ENCODE peak calls at places on chromosomes 5 and 9, in four cellular contexts. One of them, this sample, is unnamed.
A peak's percentile ranks its signal among the peaks of the same experiment; 100 is the strongest.

GRCh38 chr9:137055385-137056364 is 1.8 kb upstream of the ENTPD2 start:
- DNase-seq in endothelial cell: no peak
- DNase-seq in tibial artery: no peak
- DNase-seq in mucosa of descending colon: peak; percentile 95
- DNase-seq in this sample: no peak

GRCh38 chr5:79181419-79182022 is 54.4 kb upstream of the JMY start:
- DNase-seq in endothelial cell: no peak
- DNase-seq in tibial artery: no peak
- DNase-seq in mucosa of descending colon: no peak
- DNase-seq in this sample: no peak

GRCh38 chr9:82597225-82598158 is 465.4 kb downstream of the RASEF start:
- DNase-seq in endothelial cell: no peak
- DNase-seq in tibial artery: no peak
- DNase-seq in mucosa of descending colon: no peak
- DNase-seq in this sample: no peak

GRCh38 chr9:129671519-129671918 is 6.1 kb downstream of the PRRX2 start:
- DNase-seq in endothelial cell: no peak
- DNase-seq in tibial artery: no peak
- DNase-seq in mucosa of descending colon: no peak
- DNase-seq in this sample: no peak

GRCh38 chr5:23316060-23316591 is 191.3 kb upstream of the PRDM9 start:
- DNase-seq in endothelial cell: no peak
- DNase-seq in tibial artery: no peak
- DNase-seq in mucosa of descending colon: no peak
- DNase-seq in this sample: no peak

GRCh38 chr9:4077499-4078102 is 222.3 kb downstream of the GLIS3 start:
- DNase-seq in endothelial cell: peak; percentile 80
- DNase-seq in tibial artery: peak; percentile 92
- DNase-seq in mucosa of descending colon: peak; percentile 80
- DNase-seq in this sample: peak; percentile 83

GRCh38 chr5:14773588-14773987 is 98.0 kb downstream of the ANKH start:
- DNase-seq in endothelial cell: no peak
- DNase-seq in tibial artery: no peak
- DNase-seq in mucosa of descending colon: no peak
- DNase-seq in this sample: no peak

GRCh38 chr5:73958037-73958436 is 332.0 kb downstream of the ARHGEF28 start:
- DNase-seq in endothelial cell: no peak
- DNase-seq in tibial artery: no peak
- DNase-seq in mucosa of descending colon: no peak
- DNase-seq in this sample: no peak

GRCh38 chr9:18806277-18806676 is 226.7 kb downstream of the SAXO1 start:
- DNase-seq in endothelial cell: no peak
- DNase-seq in tibial artery: no peak
- DNase-seq in mucosa of descending colon: no peak
- DNase-seq in this sample: no peak

GRCh38 chr9:111050819-111051218 is 12.5 kb upstream of the LPAR1 start:
- DNase-seq in endothelial cell: no peak
- DNase-seq in tibial artery: no peak
- DNase-seq in mucosa of descending colon: no peak
- DNase-seq in this sample: no peak

GRCh38 chr9:2621678-2622360 is at the start of gene VLDLR:
- DNase-seq in endothelial cell: peak; percentile 43
- DNase-seq in tibial artery: peak; percentile 74
- DNase-seq in mucosa of descending colon: peak; percentile 54
- DNase-seq in this sample: peak; percentile 77

GRCh38 chr9:132694144-132694543 is 23.9 kb downstream of the GTF3C4 start:
- DNase-seq in endothelial cell: no peak
- DNase-seq in tibial artery: no peak
- DNase-seq in mucosa of descending colon: no peak
- DNase-seq in this sample: no peak

GRCh38 chr9:130042406-130042930 is 521 bp downstream of the FNBP1 start:
- DNase-seq in endothelial cell: peak; percentile 36
- DNase-seq in tibial artery: peak; percentile 74
- DNase-seq in mucosa of descending colon: peak; percentile 66
- DNase-seq in this sample: peak; percentile 63

GRCh38 chr5:174504266-174504726 is 220.1 kb upstream of the MSX2 start:
- DNase-seq in endothelial cell: no peak
- DNase-seq in tibial artery: no peak
- DNase-seq in mucosa of descending colon: no peak
- DNase-seq in this sample: no peak

GRCh38 chr9:114953917-114954316 is 23.5 kb upstream of the TNFSF8 start:
- DNase-seq in endothelial cell: no peak
- DNase-seq in tibial artery: peak; percentile 68
- DNase-seq in mucosa of descending colon: no peak
- DNase-seq in this sample: no peak

GRCh38 chr5:121251954-121252353 is 599.7 kb upstream of the FTMT start:
- DNase-seq in endothelial cell: no peak
- DNase-seq in tibial artery: no peak
- DNase-seq in mucosa of descending colon: no peak
- DNase-seq in this sample: no peak

GRCh38 chr5:55072668-55073067 is 29.8 kb upstream of the GZMA start:
- DNase-seq in endothelial cell: no peak
- DNase-seq in tibial artery: no peak
- DNase-seq in mucosa of descending colon: no peak
- DNase-seq in this sample: no peak

GRCh38 chr9:70498866-70499265 is 84.4 kb upstream of the KLF9 start:
- DNase-seq in endothelial cell: no peak
- DNase-seq in tibial artery: no peak
- DNase-seq in mucosa of descending colon: no peak
- DNase-seq in this sample: no peak

GRCh38 chr5:94021246-94021645 is 279.8 kb upstream of the POU5F2 start:
- DNase-seq in endothelial cell: no peak
- DNase-seq in tibial artery: no peak
- DNase-seq in mucosa of descending colon: no peak
- DNase-seq in this sample: no peak

GRCh38 chr9:109813310-109813709 is 33.3 kb downstream of the PALM2AKAP2 start:
- DNase-seq in endothelial cell: no peak
- DNase-seq in tibial artery: no peak
- DNase-seq in mucosa of descending colon: no peak
- DNase-seq in this sample: no peak

GRCh38 chr9:121305269-121305994 is 37.5 kb downstream of the GSN start:
- DNase-seq in endothelial cell: no peak
- DNase-seq in tibial artery: peak; percentile 92
- DNase-seq in mucosa of descending colon: no peak
- DNase-seq in this sample: peak; percentile 34

GRCh38 chr9:70826562-70826961 is 294.9 kb downstream of the TRPM3 start:
- DNase-seq in endothelial cell: no peak
- DNase-seq in tibial artery: no peak
- DNase-seq in mucosa of descending colon: no peak
- DNase-seq in this sample: no peak

GRCh38 chr5:122478741-122479459 is 166.9 kb downstream of the SNCAIP start:
- DNase-seq in endothelial cell: no peak
- DNase-seq in tibial artery: no peak
- DNase-seq in mucosa of descending colon: no peak
- DNase-seq in this sample: no peak

GRCh38 chr5:147621016-147621415 is 111.1 kb upstream of the DPYSL3 start:
- DNase-seq in endothelial cell: no peak
- DNase-seq in tibial artery: no peak
- DNase-seq in mucosa of descending colon: no peak
- DNase-seq in this sample: no peak

GRCh38 chr5:95846554-95847260 is 24.2 kb upstream of the GLRX start:
- DNase-seq in endothelial cell: peak; percentile 64
- DNase-seq in tibial artery: peak; percentile 80
- DNase-seq in mucosa of descending colon: no peak
- DNase-seq in this sample: peak; percentile 64

GRCh38 chr9:91185193-91185886 is 176.4 kb downstream of the AUH start:
- DNase-seq in endothelial cell: no peak
- DNase-seq in tibial artery: peak; percentile 29
- DNase-seq in mucosa of descending colon: no peak
- DNase-seq in this sample: no peak

GRCh38 chr9:97923529-97924108 is 1.3 kb upstream of the TRMO start:
- DNase-seq in endothelial cell: peak; percentile 63
- DNase-seq in tibial artery: peak; percentile 84
- DNase-seq in mucosa of descending colon: peak; percentile 64
- DNase-seq in this sample: peak; percentile 62

GRCh38 chr5:93909356-93909755 is 168.0 kb upstream of the POU5F2 start:
- DNase-seq in endothelial cell: no peak
- DNase-seq in tibial artery: no peak
- DNase-seq in mucosa of descending colon: no peak
- DNase-seq in this sample: no peak

GRCh38 chr5:59656351-59657254 is 236.9 kb downstream of the PDE4D start:
- DNase-seq in endothelial cell: no peak
- DNase-seq in tibial artery: no peak
- DNase-seq in mucosa of descending colon: no peak
- DNase-seq in this sample: no peak

GRCh38 chr5:59665086-59665831 is 228.3 kb downstream of the PDE4D start:
- DNase-seq in endothelial cell: no peak
- DNase-seq in tibial artery: no peak
- DNase-seq in mucosa of descending colon: no peak
- DNase-seq in this sample: no peak

GRCh38 chr5:59661939-59662615 is 231.4 kb downstream of the PDE4D start:
- DNase-seq in endothelial cell: no peak
- DNase-seq in tibial artery: no peak
- DNase-seq in mucosa of descending colon: no peak
- DNase-seq in this sample: no peak

GRCh38 chr5:59661306-59661705 is 232.2 kb downstream of the PDE4D start:
- DNase-seq in endothelial cell: no peak
- DNase-seq in tibial artery: no peak
- DNase-seq in mucosa of descending colon: no peak
- DNase-seq in this sample: no peak

DNA sequence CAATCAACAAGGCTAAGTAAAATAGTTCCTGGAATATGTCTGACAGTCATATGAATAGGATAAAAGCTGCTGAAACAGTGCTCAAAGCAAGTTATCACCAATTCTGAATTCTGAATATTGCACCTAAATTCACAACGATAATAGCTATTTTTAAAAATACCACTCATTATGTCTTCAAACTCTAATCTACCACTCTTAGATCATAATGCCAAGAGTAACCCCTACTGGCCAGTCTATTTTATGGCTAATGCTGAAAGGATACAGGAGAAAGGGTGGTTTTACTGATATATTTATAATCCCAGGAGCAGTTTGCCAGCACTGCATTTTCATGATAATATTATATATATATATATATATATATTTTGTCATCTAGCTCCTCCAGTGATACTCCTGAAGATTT is 232.8 kb downstream of the PDE4D start:
- DNase-seq in endothelial cell: no peak
- DNase-seq in tibial artery: no peak
- DNase-seq in mucosa of descending colon: no peak
- DNase-seq in this sample: no peak
- TF ChIP-seq CTCF in endothelial cell: peak; percentile 24
- TF ChIP-seq CTCF in tibial artery: peak; percentile 27
- TF ChIP-seq CTCF in mucosa of descending colon: no peak
- TF ChIP-seq CTCF in this sample: no peak

GRCh38 chr9:125994066-125994943 is 247.1 kb downstream of the PBX3 start:
- DNase-seq in endothelial cell: no peak
- DNase-seq in tibial artery: peak; percentile 48
- DNase-seq in mucosa of descending colon: peak; percentile 27
- DNase-seq in this sample: no peak

GRCh38 chr9:125991886-125992529 is 244.8 kb downstream of the PBX3 start:
- DNase-seq in endothelial cell: no peak
- DNase-seq in tibial artery: peak; percentile 44
- DNase-seq in mucosa of descending colon: no peak
- DNase-seq in this sample: no peak

GRCh38 chr9:125992557-125992956 is 245.4 kb downstream of the PBX3 start:
- DNase-seq in endothelial cell: no peak
- DNase-seq in tibial artery: peak; percentile 51
- DNase-seq in mucosa of descending colon: peak; percentile 19
- DNase-seq in this sample: no peak

GRCh38 chr9:125995006-125995405 is 247.8 kb downstream of the PBX3 start:
- DNase-seq in endothelial cell: no peak
- DNase-seq in tibial artery: peak; percentile 44
- DNase-seq in mucosa of descending colon: peak; percentile 15
- DNase-seq in this sample: no peak

DNA sequence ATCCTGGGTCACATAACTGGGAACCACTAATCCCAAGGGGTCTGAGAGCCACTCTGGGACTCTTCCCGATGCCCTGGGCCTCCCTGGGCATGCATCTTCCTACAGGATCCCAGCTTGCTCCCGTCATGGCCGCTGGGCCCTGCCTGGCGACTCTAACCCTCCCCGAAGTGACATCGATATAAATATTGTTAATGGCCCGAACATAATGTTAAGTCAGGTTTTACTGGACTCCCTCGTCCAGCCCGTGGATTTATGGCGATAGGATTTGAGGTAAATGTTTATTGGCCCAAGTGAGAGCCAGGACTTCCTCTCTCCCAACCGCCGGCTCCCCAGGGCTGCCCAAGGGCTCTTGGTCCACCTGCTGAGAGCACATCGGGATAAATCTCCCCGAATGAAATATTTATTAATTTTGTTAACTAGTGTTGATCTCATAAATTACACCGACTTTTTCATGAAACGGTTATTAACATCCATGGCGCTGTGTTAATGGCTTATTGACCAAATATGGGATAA is 246.3 kb downstream of the PBX3 start:
- DNase-seq in endothelial cell: no peak
- DNase-seq in tibial artery: peak; percentile 54
- DNase-seq in mucosa of descending colon: peak; percentile 12
- DNase-seq in this sample: no peak
- TF ChIP-seq CTCF in endothelial cell: no peak
- TF ChIP-seq CTCF in tibial artery: no peak
- TF ChIP-seq CTCF in mucosa of descending colon: no peak
- TF ChIP-seq CTCF in this sample: no peak

DNA sequence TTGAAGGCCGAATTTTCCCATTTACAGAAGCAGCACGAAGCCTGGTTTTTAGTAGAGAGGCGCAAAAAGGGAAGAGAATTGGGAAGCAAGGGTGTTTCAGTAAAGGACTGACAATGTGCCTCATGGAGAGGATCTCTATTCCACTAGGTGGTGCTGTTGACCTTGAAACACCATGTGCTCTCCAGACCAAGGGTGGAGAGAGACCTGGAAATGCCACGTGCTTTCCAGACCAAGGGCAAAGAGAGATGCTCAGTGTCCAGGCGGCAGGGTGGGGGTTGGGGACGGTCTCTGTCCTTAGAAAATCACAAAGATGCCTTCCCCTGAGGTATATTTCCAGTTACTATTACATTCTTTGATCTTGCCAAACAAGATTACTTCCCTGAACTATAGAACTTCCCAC is 425.3 kb downstream of the CSNK1G3 start:
- DNase-seq in endothelial cell: peak; percentile 32
- DNase-seq in tibial artery: no peak
- DNase-seq in mucosa of descending colon: no peak
- DNase-seq in this sample: peak; percentile 46
- TF ChIP-seq CTCF in endothelial cell: peak; percentile 52
- TF ChIP-seq CTCF in tibial artery: peak; percentile 53
- TF ChIP-seq CTCF in mucosa of descending colon: no peak
- TF ChIP-seq CTCF in this sample: peak; percentile 58

GRCh38 chr5:124707516-124707915 is 38.9 kb downstream of the ZNF608 start:
- DNase-seq in endothelial cell: no peak
- DNase-seq in tibial artery: no peak
- DNase-seq in mucosa of descending colon: no peak
- DNase-seq in this sample: no peak
- TF ChIP-seq CTCF in endothelial cell: no peak
- TF ChIP-seq CTCF in tibial artery: no peak
- TF ChIP-seq CTCF in mucosa of descending colon: no peak
- TF ChIP-seq CTCF in this sample: no peak

DNA sequence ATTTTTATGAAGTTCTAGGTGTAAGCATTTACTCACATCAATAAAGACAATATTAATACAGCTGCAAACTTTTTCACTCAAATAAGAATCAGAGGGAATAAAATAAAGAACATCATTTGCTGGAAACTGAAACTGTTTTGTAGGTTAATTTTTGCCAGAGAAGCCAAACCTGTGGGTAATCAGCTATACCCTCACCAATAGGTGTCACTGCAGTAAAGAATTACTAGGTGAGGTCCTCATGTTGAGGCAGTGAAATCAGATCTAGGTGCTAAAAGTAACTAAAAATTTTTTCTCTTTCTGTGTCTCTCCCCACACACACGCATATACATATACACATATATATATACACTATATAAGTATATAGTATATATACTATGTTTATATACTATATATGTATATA is 1016.3 kb upstream of the SEMA6A start:
- DNase-seq in endothelial cell: no peak
- DNase-seq in tibial artery: no peak
- DNase-seq in mucosa of descending colon: no peak
- DNase-seq in this sample: no peak
- TF ChIP-seq CTCF in endothelial cell: peak; percentile 34
- TF ChIP-seq CTCF in tibial artery: no peak
- TF ChIP-seq CTCF in mucosa of descending colon: no peak
- TF ChIP-seq CTCF in this sample: peak; percentile 14

This sample was measured in glutamatergic neuron.